ENCODE peak calls at places on chromosomes 12 and 14, in five cellular contexts. D, N, G, P and F are unnamed samples.

GRCh38 chr14:51518280-51518679 is 133.4 kb upstream of the FRMD6 start:
- DNase-seq in D (no peak), N (no peak), G (no peak), P (no peak), F (no peak)

GRCh38 chr14:29654910-29655590 is 272.6 kb downstream of the PRKD1 start:
- DNase-seq in D (no peak), N (no peak), G (no peak), P (no peak), F (peak)

GRCh38 chr12:14937014-14937413 is 1.3 kb downstream of the ERP27 start:
- DNase-seq in D (no peak), N (no peak), G (no peak), P (no peak), F (no peak)

GRCh38 chr12:113788020-113788856 is 177.9 kb downstream of the RBM19 start:
- DNase-seq in D (no peak), N (no peak), G (no peak), P (no peak), F (peak)

GRCh38 chr12:107091381-107091780 is 2.0 kb downstream of the CRY1 start:
- DNase-seq in D (no peak), N (no peak), G (no peak), P (no peak), F (peak)

GRCh38 chr12:95100264-95101190 is 27.1 kb upstream of the NR2C1 start:
- DNase-seq in D (peak), N (no peak), G (no peak), P (no peak), F (no peak)

GRCh38 chr12:52197371-52198231 is 5.8 kb upstream of the KRT80 start:
- DNase-seq in D (no peak), N (no peak), G (no peak), P (no peak), F (no peak)

GRCh38 chr14:61564623-61565091 is 130.7 kb upstream of the HIF1A start:
- DNase-seq in D (peak), N (peak), G (no peak), P (no peak), F (peak)

GRCh38 chr14:52315355-52315718 is 1.2 kb downstream of the PTGER2 start:
- DNase-seq in D (no peak), N (no peak), G (no peak), P (no peak), F (peak)

GRCh38 chr14:24179961-24180726 is 8.3 kb downstream of the REC8 start:
- DNase-seq in D (no peak), N (no peak), G (no peak), P (no peak), F (peak)

GRCh38 chr12:106600503-106600902 is 17.7 kb downstream of the RFX4 start:
- DNase-seq in D (no peak), N (no peak), G (no peak), P (no peak), F (no peak)

GRCh38 chr12:108823804-108824203 is 33.6 kb downstream of the SSH1 start:
- DNase-seq in D (peak), N (no peak), G (no peak), P (no peak), F (no peak)

GRCh38 chr14:67971627-67972625 is 152.3 kb downstream of the RAD51B start:
- DNase-seq in D (no peak), N (no peak), G (peak), P (no peak), F (peak)

GRCh38 chr14:21346532-21347135 is 37.2 kb downstream of the SUPT16H start:
- DNase-seq in D (no peak), N (no peak), G (no peak), P (no peak), F (peak)

GRCh38 chr12:51922762-51923505 is 15.6 kb downstream of the ACVRL1 start:
- DNase-seq in D (no peak), N (no peak), G (no peak), P (peak), F (peak)

GRCh38 chr14:95068091-95068490 is 89.2 kb downstream of the DICER1 start:
- DNase-seq in D (no peak), N (no peak), G (no peak), P (no peak), F (no peak)

GRCh38 chr12:122875590-122876220 is 20.2 kb downstream of the VPS37B start:
- DNase-seq in D (no peak), N (no peak), G (peak), P (peak), F (no peak)

GRCh38 chr12:90618606-90619005 is 336.4 kb downstream of the CCER1 start:
- DNase-seq in D (no peak), N (no peak), G (no peak), P (no peak), F (peak)

GRCh38 chr12:60101715-60102114 is 505.9 kb downstream of the SLC16A7 start:
- DNase-seq in D (no peak), N (no peak), G (no peak), P (no peak), F (peak)

GRCh38 chr14:29278301-29278700 is 511.7 kb downstream of the FOXG1 start:
- DNase-seq in D (no peak), N (no peak), G (no peak), P (no peak), F (no peak)

GRCh38 chr12:121705514-121705913 is 7.0 kb upstream of the TMEM120B start:
- DNase-seq in D (no peak), N (no peak), G (no peak), P (no peak), F (no peak)

GRCh38 chr14:104973215-104974145 is 4.7 kb downstream of the AHNAK2 start:
- DNase-seq in D (no peak), N (no peak), G (no peak), P (no peak), F (peak)

GRCh38 chr14:76191297-76191696 is 39.6 kb downstream of the GPATCH2L start:
- DNase-seq in D (no peak), N (no peak), G (no peak), P (no peak), F (no peak)

GRCh38 chr14:99601301-99601945 is 2.6 kb downstream of the CCDC85C start:
- DNase-seq in D (no peak), N (peak), G (no peak), P (no peak), F (peak)

GRCh38 chr12:76037130-76038105 is 5.8 kb upstream of the PHLDA1 start:
- DNase-seq in D (peak), N (peak), G (peak), P (peak), F (peak)

GRCh38 chr14:104697892-104698583 is 8.6 kb downstream of the INF2 start:
- DNase-seq in D (no peak), N (no peak), G (no peak), P (no peak), F (no peak)

GRCh38 chr14:69287096-69287991 is 27.4 kb downstream of the GALNT16 start:
- DNase-seq in D (no peak), N (peak), G (peak), P (no peak), F (no peak)

GRCh38 chr12:4621511-4621910 is 27.3 kb downstream of the AKAP3 start:
- DNase-seq in D (no peak), N (no peak), G (no peak), P (no peak), F (no peak)

GRCh38 chr14:94079891-94080605 is 954 bp downstream of the DDX24 start:
- DNase-seq in D (no peak), N (peak), G (no peak), P (no peak), F (peak)

GRCh38 chr12:104604070-104604994 is 147.6 kb downstream of the CHST11 start:
- DNase-seq in D (peak), N (no peak), G (peak), P (peak), F (peak)

GRCh38 chr12:105358789-105359188 is 28.3 kb downstream of the C12orf75 start:
- DNase-seq in D (no peak), N (no peak), G (no peak), P (peak), F (no peak)

GRCh38 chr14:92539875-92540274 is 26.3 kb downstream of the RIN3 start:
- DNase-seq in D (no peak), N (no peak), G (no peak), P (no peak), F (peak)

GRCh38 chr12:104742551-104742961 is 215.5 kb downstream of the SLC41A2 start:
- DNase-seq in D (no peak), N (no peak), G (no peak), P (no peak), F (no peak)

GRCh38 chr14:104730504-104730903 is 6.5 kb downstream of the ADSS1 start:
- DNase-seq in D (peak), N (no peak), G (no peak), P (no peak), F (no peak)

GRCh38 chr14:92665699-92666110 is 82.7 kb downstream of the LGMN start:
- DNase-seq in D (no peak), N (no peak), G (no peak), P (no peak), F (no peak)

GRCh38 chr12:54082402-54082892 is 28.8 kb downstream of the HOXC4 start:
- DNase-seq in D (peak), N (no peak), G (peak), P (no peak), F (no peak)

DNA sequence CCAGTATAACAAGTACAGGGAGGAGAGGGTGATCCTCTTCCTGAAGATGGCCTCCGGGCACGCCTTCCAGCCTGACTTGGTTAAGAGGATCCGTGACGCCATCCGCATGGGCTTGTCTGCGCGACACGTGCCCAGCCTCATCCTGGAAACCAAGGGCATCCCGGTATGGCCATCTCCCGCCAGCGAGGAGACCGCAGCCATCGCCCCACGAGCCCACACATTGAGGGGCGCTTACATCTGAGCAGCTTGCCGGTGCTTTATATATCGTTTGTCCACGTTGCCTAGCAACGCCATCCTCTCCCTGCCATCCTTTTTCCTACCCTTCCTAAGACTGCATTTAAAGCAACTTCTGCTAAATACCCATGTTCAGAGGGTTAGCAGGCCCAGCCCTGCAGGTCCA is 71.5 kb downstream of the AACS start:
- DNase-seq in D (no peak), N (no peak), G (no peak), P (no peak), F (no peak)
- TF ChIP-seq MXI1 in D (no peak), N (no peak), G (no peak), P (no peak), F (no peak)

GRCh38 chr12:80643961-80644360 is 63.5 kb upstream of the MYF6 start:
- DNase-seq in D (no peak), N (no peak), G (no peak), P (no peak), F (no peak)

GRCh38 chr12:80648866-80649265 is 58.6 kb upstream of the MYF6 start:
- DNase-seq in D (no peak), N (no peak), G (no peak), P (no peak), F (peak)
- TF ChIP-seq MXI1 in D (no peak), N (no peak), G (no peak), P (no peak), F (no peak)

DNA sequence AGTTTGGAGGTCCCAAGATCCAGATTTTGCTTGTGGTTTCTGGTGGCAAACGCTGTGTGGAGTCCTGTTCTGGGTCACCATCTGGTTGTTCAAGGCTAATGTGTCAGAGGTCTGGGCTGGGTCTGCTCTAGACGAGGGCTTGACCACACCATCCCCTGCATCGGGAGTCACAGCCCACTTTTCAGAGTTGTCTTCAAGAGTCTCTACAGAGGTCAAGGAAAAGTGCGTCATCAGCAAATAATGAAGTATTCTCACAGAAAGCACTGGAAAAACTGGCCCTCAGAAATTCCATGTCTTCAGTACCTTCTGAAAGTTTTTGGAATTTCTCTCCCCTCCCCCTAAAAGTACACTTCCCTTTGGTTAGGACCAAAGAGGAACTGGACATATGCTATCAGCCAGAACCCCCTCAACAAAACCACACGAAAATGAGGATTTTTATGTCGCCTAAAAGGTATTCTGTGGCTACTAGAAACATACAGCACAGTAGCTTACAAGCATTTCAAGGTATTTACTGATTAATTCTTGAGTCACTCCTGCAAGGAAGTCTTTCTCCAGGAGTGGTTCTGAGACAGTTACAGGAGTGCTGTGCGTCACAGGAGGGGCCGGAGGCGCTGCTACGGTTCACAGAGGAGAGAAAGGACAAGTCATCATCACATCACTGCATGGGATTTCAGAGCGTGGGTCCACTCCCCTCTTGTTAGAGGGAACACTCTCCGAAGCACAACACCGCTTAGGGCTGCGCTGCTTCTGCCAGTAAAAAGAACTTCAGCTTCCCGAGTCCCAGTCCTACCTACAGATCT is 35.4 kb downstream of the RAD52 start:
- DNase-seq in D (no peak), N (no peak), G (no peak), P (no peak), F (peak)
- TF ChIP-seq MXI1 in D (no peak), N (no peak), G (no peak), P (no peak), F (peak)

DNA sequence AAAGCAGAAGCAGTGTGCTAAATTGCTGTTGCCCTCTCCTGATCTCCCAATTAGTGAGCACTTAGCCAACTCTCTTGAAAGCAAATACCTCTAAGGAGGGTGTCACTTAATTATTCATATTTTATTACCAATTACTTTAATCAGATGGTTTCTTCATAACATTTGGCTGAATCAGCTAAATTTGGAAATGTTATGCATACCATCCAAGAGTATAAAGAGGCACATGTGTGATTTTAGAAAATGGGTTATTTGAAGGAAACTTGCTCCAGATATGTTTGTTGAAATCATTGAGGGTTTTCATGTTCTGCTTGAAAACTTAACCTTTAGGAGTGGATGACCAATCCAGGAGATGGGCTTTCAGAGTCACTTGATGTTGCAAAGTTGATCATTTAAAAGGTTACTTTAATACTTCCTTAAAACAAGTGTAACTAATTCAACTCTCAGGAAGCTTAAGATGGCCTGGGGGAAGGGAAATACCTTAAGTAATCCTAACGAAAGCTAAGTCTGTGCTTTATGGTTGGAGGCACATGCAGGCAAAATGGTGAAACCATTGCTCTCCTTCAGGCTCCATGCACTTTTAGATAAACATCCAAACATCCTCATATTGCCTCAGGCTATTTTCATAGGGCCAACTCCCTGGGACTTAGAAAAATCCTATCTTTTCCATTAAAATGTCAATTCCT is 434.5 kb downstream of the MDGA2 start:
- DNase-seq in D (no peak), N (no peak), G (no peak), P (no peak), F (no peak)
- TF ChIP-seq MXI1 in D (no peak), N (no peak), G (no peak), P (no peak), F (no peak)

GRCh38 chr12:33429468-33429867 is 10.2 kb downstream of the SYT10 start:
- DNase-seq in D (no peak), N (no peak), G (no peak), P (no peak), F (no peak)

GRCh38 chr12:33432992-33433391 is 6.6 kb downstream of the SYT10 start:
- DNase-seq in D (no peak), N (no peak), G (no peak), P (no peak), F (no peak)

GRCh38 chr12:33431648-33432047 is 8.0 kb downstream of the SYT10 start:
- DNase-seq in D (no peak), N (no peak), G (no peak), P (no peak), F (no peak)

GRCh38 chr12:33423706-33424105 is 15.9 kb downstream of the SYT10 start:
- DNase-seq in D (no peak), N (no peak), G (no peak), P (no peak), F (no peak)

DNA sequence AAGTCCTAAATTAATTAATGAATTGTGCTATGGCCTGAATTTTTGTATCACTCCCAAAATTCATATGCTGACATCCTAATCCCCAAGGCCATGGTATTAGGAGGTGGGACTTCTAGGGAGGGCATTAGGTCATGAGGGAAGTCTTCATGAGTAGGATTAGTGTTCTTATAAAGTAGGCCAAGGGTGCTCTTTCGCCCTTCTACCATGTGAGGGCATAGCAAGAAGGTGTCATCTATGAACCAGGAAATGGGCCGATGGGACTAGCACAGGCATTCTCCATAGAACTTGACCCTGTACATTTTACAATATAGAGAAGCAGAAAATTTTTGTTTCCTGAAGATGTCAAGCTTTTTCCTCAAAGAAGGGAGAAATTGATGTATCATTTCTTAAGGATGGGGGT is 12.5 kb downstream of the SYT10 start:
- DNase-seq in D (peak), N (peak), G (no peak), P (no peak), F (no peak)
- TF ChIP-seq MXI1 in D (no peak), N (no peak), G (no peak), P (no peak), F (no peak)

DNA sequence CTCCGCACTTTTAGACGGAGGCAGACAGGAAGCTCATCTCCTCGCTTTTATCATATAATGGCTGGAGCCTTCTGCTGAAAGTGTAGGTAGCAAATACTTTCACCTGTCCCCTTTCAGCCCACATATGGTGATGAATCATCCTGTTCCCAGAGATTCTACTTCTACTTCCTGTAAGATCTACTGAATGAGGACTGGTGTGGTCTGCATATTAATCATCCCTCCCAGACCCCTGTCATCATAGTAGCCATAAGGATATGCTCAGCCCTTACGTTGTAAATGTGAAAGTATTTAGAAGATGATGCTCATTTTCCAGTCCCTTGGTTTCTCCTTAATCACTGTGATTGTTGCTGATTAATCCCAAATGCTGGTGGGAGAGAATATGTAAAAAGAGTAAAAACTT is 268.2 kb upstream of the GRIP1 start:
- DNase-seq in D (no peak), N (no peak), G (no peak), P (no peak), F (no peak)
- TF ChIP-seq MXI1 in D (no peak), N (no peak), G (no peak), P (no peak), F (no peak)

GRCh38 chr14:103142031-103142430 is 18.8 kb downstream of the TNFAIP2 start:
- DNase-seq in D (peak), N (no peak), G (no peak), P (no peak), F (no peak)

GRCh38 chr14:103142903-103143302 is 19.6 kb downstream of the TNFAIP2 start:
- DNase-seq in D (no peak), N (no peak), G (no peak), P (no peak), F (no peak)

GRCh38 chr14:103146141-103146709 is 23.0 kb downstream of the TNFAIP2 start:
- DNase-seq in D (no peak), N (no peak), G (no peak), P (no peak), F (no peak)

GRCh38 chr14:103143535-103143934 is 20.3 kb downstream of the TNFAIP2 start:
- DNase-seq in D (no peak), N (no peak), G (no peak), P (no peak), F (peak)

DNA sequence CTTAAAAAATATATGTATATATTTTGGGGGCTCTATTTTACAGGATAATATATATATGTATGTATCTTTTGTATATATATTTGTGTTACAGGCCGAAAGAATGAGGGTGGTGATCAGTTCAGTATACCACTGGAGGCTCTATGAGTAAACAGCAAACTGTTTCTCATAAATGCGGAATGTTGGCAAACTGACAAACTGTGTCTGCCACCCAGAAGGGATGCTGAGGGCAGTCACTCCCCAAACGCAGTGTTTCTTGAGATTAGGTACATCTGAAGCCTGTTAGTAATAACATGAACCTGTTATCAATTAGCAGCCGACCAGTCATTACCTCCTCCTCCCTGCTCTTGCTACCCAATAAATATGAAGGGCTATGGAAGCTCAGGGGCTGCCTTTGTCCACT is 20.8 kb downstream of the TNFAIP2 start:
- DNase-seq in D (no peak), N (no peak), G (no peak), P (no peak), F (peak)
- TF ChIP-seq MXI1 in D (no peak), N (no peak), G (no peak), P (no peak), F (no peak)

GRCh38 chr14:54338696-54339317 is 58.0 kb upstream of the CDKN3 start:
- DNase-seq in D (no peak), N (no peak), G (no peak), P (no peak), F (peak)
- TF ChIP-seq MXI1 in D (no peak), N (no peak), G (no peak), P (no peak), F (no peak)